ENCODE peak calls at places on chromosomes 11 and 22, in four cellular contexts. One of them, this sample, is unnamed.

GRCh38 chr22:42473484-42474193 is 41.4 kb upstream of the NFAM1 start:
- ATAC-seq in upper lobe of left lung: peak
- ATAC-seq in A549: peak
- ATAC-seq in HepG2: peak
- ATAC-seq in this sample: no peak

GRCh38 chr11:59857444-59858434 is 8.5 kb downstream of the TCN1 start:
- ATAC-seq in upper lobe of left lung: no peak
- ATAC-seq in A549: peak
- ATAC-seq in HepG2: no peak
- ATAC-seq in this sample: no peak

GRCh38 chr11:84902445-84902844 is 724.7 kb downstream of the DLG2 start:
- ATAC-seq in upper lobe of left lung: no peak
- ATAC-seq in A549: no peak
- ATAC-seq in HepG2: no peak
- ATAC-seq in this sample: no peak

GRCh38 chr11:63862923-63863322 is 24.0 kb downstream of the MARK2 start:
- ATAC-seq in upper lobe of left lung: no peak
- ATAC-seq in A549: peak
- ATAC-seq in HepG2: peak
- ATAC-seq in this sample: no peak

GRCh38 chr11:1732421-1733008 is 17.9 kb downstream of the IFITM10 start:
- ATAC-seq in upper lobe of left lung: no peak
- ATAC-seq in A549: peak
- ATAC-seq in HepG2: peak
- ATAC-seq in this sample: no peak

GRCh38 chr11:116874251-116874650 is 36.8 kb upstream of the APOA1 start:
- ATAC-seq in upper lobe of left lung: no peak
- ATAC-seq in A549: no peak
- ATAC-seq in HepG2: no peak
- ATAC-seq in this sample: no peak

GRCh38 chr22:24329453-24329852 is 58.8 kb downstream of the SPECC1L start:
- ATAC-seq in upper lobe of left lung: no peak
- ATAC-seq in A549: no peak
- ATAC-seq in HepG2: no peak
- ATAC-seq in this sample: no peak

GRCh38 chr11:12631651-12632050 is 42.6 kb upstream of the TEAD1 start:
- ATAC-seq in upper lobe of left lung: no peak
- ATAC-seq in A549: no peak
- ATAC-seq in HepG2: no peak
- ATAC-seq in this sample: no peak

GRCh38 chr22:43860831-43861230 is 1.5 kb downstream of the SULT4A1 start:
- ATAC-seq in upper lobe of left lung: no peak
- ATAC-seq in A549: no peak
- ATAC-seq in HepG2: no peak
- ATAC-seq in this sample: no peak

GRCh38 chr22:43862882-43863202 is 529 bp upstream of the SULT4A1 start:
- ATAC-seq in upper lobe of left lung: no peak
- ATAC-seq in A549: no peak
- ATAC-seq in HepG2: no peak
- ATAC-seq in this sample: no peak

GRCh38 chr22:43861529-43861928 is 784 bp downstream of the SULT4A1 start:
- ATAC-seq in upper lobe of left lung: no peak
- ATAC-seq in A549: no peak
- ATAC-seq in HepG2: no peak
- ATAC-seq in this sample: no peak

GRCh38 chr22:43860126-43860525 is 2.2 kb downstream of the SULT4A1 start:
- ATAC-seq in upper lobe of left lung: no peak
- ATAC-seq in A549: no peak
- ATAC-seq in HepG2: no peak
- ATAC-seq in this sample: no peak

DNA sequence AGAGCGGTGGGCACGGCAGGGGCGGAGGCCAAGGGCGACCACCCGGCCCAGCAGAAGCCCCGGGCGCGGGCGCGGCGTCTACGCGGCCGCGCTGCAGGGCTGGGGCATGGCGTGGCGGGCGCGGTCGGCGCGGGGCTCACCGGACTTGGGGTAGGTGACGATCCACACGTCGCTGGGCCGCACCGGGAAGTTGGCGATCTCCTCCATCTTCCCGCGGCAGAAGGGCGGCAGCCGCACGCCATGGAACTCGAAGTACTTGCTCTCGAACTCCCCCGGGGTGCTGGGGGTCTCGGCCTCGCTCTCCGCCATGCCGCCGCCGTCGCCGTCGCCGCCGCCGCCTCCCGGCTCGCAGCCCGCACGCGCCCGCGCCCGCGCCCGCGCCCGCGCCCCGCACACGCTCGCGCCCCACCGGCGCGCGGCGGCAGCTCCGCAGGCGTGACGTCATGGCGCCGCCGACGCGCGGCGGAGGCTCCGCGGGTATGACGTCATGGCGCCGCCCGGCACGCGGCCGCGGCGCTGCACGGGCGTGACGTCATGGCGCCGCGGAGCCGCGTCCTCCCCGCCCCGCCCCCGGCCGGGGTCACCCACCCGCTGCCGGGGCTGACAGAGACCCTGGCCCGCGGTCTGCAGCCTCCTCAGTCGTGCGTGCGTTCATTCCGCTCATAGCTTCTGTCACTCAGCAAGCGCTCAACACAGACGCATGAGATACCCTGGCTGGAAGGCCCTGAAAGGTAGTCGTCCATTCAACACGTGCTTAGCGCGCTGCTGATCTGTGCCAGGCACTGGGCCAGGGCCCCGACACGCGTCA is at the start of gene SULT4A1:
- ATAC-seq in upper lobe of left lung: no peak
- ATAC-seq in A549: no peak
- ATAC-seq in HepG2: no peak
- ATAC-seq in this sample: no peak
- TF ChIP-seq EP300 in upper lobe of left lung: no peak
- TF ChIP-seq EP300 in A549: no peak
- TF ChIP-seq EP300 in HepG2: no peak
- TF ChIP-seq EP300 in this sample: no peak

GRCh38 chr22:27863001-27863400 is 56.1 kb downstream of the PITPNB start:
- ATAC-seq in upper lobe of left lung: no peak
- ATAC-seq in A549: no peak
- ATAC-seq in HepG2: no peak
- ATAC-seq in this sample: no peak

GRCh38 chr22:27853404-27853803 is 51.8 kb upstream of the MN1 start:
- ATAC-seq in upper lobe of left lung: peak
- ATAC-seq in A549: no peak
- ATAC-seq in HepG2: no peak
- ATAC-seq in this sample: no peak

GRCh38 chr22:27863556-27863955 is 55.5 kb downstream of the PITPNB start:
- ATAC-seq in upper lobe of left lung: no peak
- ATAC-seq in A549: no peak
- ATAC-seq in HepG2: no peak
- ATAC-seq in this sample: no peak

GRCh38 chr22:27857441-27857840 is 55.9 kb upstream of the MN1 start:
- ATAC-seq in upper lobe of left lung: no peak
- ATAC-seq in A549: no peak
- ATAC-seq in HepG2: no peak
- ATAC-seq in this sample: peak

DNA sequence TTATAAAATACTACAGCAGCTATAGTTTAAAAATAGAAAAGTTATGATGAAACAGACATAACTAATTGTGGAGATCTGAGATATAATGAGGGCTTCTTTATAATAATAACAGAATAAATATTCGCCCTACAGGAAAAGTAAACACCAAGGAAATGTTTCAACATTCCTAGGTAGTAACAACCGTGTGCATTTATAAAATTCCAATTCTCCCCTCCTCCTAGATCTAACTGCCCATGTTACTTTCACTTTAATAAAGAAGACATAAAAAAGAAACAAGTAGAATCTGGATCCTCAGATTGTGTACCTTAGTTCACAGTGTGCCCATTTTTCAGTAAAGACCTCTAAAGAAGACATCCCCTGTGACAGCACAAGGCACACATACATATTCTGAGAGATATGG is 57.8 kb upstream of the MN1 start:
- ATAC-seq in upper lobe of left lung: no peak
- ATAC-seq in A549: no peak
- ATAC-seq in HepG2: no peak
- ATAC-seq in this sample: no peak
- TF ChIP-seq EP300 in upper lobe of left lung: no peak
- TF ChIP-seq EP300 in A549: no peak
- TF ChIP-seq EP300 in HepG2: no peak
- TF ChIP-seq EP300 in this sample: no peak

GRCh38 chr11:35011389-35011788 is 95.0 kb downstream of the PDHX start:
- ATAC-seq in upper lobe of left lung: no peak
- ATAC-seq in A549: no peak
- ATAC-seq in HepG2: no peak
- ATAC-seq in this sample: no peak
- TF ChIP-seq EP300 in upper lobe of left lung: no peak
- TF ChIP-seq EP300 in A549: peak
- TF ChIP-seq EP300 in HepG2: no peak
- TF ChIP-seq EP300 in this sample: no peak

DNA sequence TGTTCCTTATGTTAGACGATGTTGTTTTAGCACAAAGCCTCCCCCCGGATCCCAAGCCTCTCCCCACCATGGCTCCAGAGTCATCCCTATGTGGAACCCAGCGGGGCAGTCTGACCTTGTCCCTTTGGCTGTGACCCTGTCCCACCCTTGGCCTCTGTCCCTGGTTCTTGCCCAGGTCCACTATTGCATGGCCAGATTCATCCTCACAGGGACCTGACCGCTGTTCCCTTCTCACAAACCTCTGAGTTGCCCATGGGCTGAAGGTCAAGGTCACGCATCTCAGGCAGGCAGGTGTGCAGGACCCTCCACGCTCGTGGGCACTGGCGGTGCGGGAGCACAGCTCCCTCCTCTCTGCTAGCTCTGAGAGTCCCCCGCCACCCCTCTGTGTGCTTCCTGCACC is 39.0 kb downstream of the BCR start:
- ATAC-seq in upper lobe of left lung: no peak
- ATAC-seq in A549: no peak
- ATAC-seq in HepG2: no peak
- ATAC-seq in this sample: no peak
- TF ChIP-seq EP300 in upper lobe of left lung: no peak
- TF ChIP-seq EP300 in A549: no peak
- TF ChIP-seq EP300 in HepG2: no peak
- TF ChIP-seq EP300 in this sample: no peak

GRCh38 chr11:113664069-113664980 is 41.8 kb downstream of the TMPRSS5 start:
- ATAC-seq in upper lobe of left lung: no peak
- ATAC-seq in A549: peak
- ATAC-seq in HepG2: no peak
- ATAC-seq in this sample: no peak
- TF ChIP-seq EP300 in upper lobe of left lung: no peak
- TF ChIP-seq EP300 in A549: no peak
- TF ChIP-seq EP300 in HepG2: no peak
- TF ChIP-seq EP300 in this sample: no peak

GRCh38 chr11:66855574-66856495 is 1.0 kb upstream of the LRFN4 start:
- ATAC-seq in upper lobe of left lung: peak
- ATAC-seq in A549: peak
- ATAC-seq in HepG2: peak
- ATAC-seq in this sample: peak
- TF ChIP-seq EP300 in upper lobe of left lung: no peak
- TF ChIP-seq EP300 in A549: no peak
- TF ChIP-seq EP300 in HepG2: no peak
- TF ChIP-seq EP300 in this sample: no peak

DNA sequence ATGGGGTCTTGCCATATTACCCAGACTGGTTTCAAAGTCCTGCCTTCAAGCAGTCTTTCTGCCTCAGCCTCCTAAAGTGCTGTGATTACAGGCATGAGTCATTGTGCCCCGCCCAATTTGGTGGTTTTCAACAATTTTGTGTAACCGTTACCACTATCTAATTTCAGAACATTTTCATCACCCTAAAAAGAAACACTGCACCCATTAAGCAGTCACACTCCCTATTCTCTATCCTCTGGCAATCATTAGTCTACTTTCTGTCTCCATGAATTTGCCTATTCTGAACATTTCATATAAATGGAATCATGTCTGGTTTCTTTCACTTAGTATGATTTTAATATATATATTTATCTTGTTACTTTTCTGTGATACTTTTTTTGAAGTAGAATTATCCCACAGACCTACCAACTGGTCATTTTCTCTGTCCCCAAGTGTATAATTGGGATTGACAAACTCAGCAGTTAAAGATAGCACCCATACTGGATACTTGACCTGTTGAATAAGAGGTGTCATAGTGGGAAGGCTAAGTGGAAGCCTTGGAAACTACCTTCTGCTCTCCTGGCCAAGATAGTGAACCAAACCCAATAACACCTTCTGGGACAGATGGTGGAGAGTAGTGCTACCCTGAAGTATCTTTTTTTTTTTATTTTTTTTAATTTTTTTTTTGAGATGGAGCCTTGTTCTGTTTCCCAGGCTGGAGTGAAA is 64.8 kb downstream of the STIM1 start:
- ATAC-seq in upper lobe of left lung: peak
- ATAC-seq in A549: no peak
- ATAC-seq in HepG2: no peak
- ATAC-seq in this sample: peak
- TF ChIP-seq EP300 in upper lobe of left lung: no peak
- TF ChIP-seq EP300 in A549: no peak
- TF ChIP-seq EP300 in HepG2: no peak
- TF ChIP-seq EP300 in this sample: no peak

GRCh38 chr11:79262221-79262620 is 178.6 kb downstream of the TENM4 start:
- ATAC-seq in upper lobe of left lung: no peak
- ATAC-seq in A549: no peak
- ATAC-seq in HepG2: no peak
- ATAC-seq in this sample: peak

GRCh38 chr11:79264284-79264683 is 176.5 kb downstream of the TENM4 start:
- ATAC-seq in upper lobe of left lung: no peak
- ATAC-seq in A549: no peak
- ATAC-seq in HepG2: no peak
- ATAC-seq in this sample: no peak

GRCh38 chr11:79259800-79260199 is 181.0 kb downstream of the TENM4 start:
- ATAC-seq in upper lobe of left lung: no peak
- ATAC-seq in A549: peak
- ATAC-seq in HepG2: peak
- ATAC-seq in this sample: no peak

GRCh38 chr11:79265756-79266322 is 175.0 kb downstream of the TENM4 start:
- ATAC-seq in upper lobe of left lung: no peak
- ATAC-seq in A549: no peak
- ATAC-seq in HepG2: no peak
- ATAC-seq in this sample: peak

DNA sequence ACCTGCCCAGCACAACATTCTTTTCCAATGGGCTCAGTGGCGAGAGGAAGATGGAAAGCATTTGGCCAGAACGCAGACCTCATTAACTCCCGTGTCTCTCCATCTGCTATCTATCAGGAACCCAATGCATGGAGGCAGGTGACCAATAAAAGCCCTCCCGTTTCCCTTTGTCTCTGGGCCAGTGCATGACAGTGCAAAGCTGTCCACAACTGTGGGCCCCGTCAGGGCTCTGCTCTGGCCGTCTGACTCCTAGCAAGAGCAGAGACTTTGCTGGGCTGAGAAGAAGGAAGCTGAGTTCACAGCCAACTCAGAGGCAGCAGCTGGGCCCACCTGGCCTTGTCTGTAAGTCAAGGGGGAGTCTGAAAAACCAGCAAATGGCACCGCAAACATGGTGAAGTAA is 177.8 kb downstream of the TENM4 start:
- ATAC-seq in upper lobe of left lung: peak
- ATAC-seq in A549: no peak
- ATAC-seq in HepG2: no peak
- ATAC-seq in this sample: peak
- TF ChIP-seq EP300 in upper lobe of left lung: no peak
- TF ChIP-seq EP300 in A549: no peak
- TF ChIP-seq EP300 in HepG2: no peak
- TF ChIP-seq EP300 in this sample: no peak